ENCODE peak calls at places on chromosome 17, in five cellular contexts. T, J, X, E and U are unnamed samples.
A peak's percentile ranks its signal among the peaks of the same experiment; 100 is the strongest.

GRCh38 chr17:75315541-75316243 is 26.5 kb upstream of the SLC25A19 start:
- DNase-seq in T (no peak), J (no peak), X (no peak), E (no peak), U (no peak)

GRCh38 chr17:32746698-32747097 is 130.2 kb downstream of the MYO1D start:
- DNase-seq in T (peak; percentile 19), J (no peak), X (no peak), E (no peak), U (no peak)

GRCh38 chr17:1259910-1260389 is 10.3 kb upstream of the BHLHA9 start:
- DNase-seq in T (peak; percentile 60), J (peak; percentile 67), X (no peak), E (no peak), U (no peak)

GRCh38 chr17:73209436-73209835 is 16.6 kb downstream of the COG1 start:
- DNase-seq in T (no peak), J (no peak), X (no peak), E (no peak), U (no peak)

GRCh38 chr17:35890774-35891155 is 10.6 kb upstream of the CCL5 start:
- DNase-seq in T (no peak), J (no peak), X (no peak), E (no peak), U (no peak)

GRCh38 chr17:77741109-77741508 is 217.4 kb upstream of the TNRC6C start:
- DNase-seq in T (no peak), J (peak; percentile 10), X (no peak), E (no peak), U (no peak)

GRCh38 chr17:49260011-49260921 is 29.7 kb upstream of the PHOSPHO1 start:
- DNase-seq in T (peak; percentile 92), J (peak; percentile 78), X (peak; percentile 1), E (peak; percentile 34), U (no peak)

GRCh38 chr17:79542718-79543117 is 68.1 kb downstream of the RBFOX3 start:
- DNase-seq in T (no peak), J (no peak), X (no peak), E (no peak), U (no peak)

GRCh38 chr17:1532836-1533602 is 16.6 kb upstream of the INPP5K start:
- DNase-seq in T (no peak), J (peak; percentile 49), X (no peak), E (no peak), U (peak; percentile 10)

GRCh38 chr17:13351046-13351445 is 250.7 kb downstream of the HS3ST3A1 start:
- DNase-seq in T (peak; percentile 83), J (no peak), X (no peak), E (no peak), U (no peak)

GRCh38 chr17:45031231-45032149 is 19.9 kb downstream of the DCAKD start:
- DNase-seq in T (no peak), J (no peak), X (no peak), E (no peak), U (no peak)

GRCh38 chr17:50396261-50397110 is 837 bp downstream of the LRRC59 start:
- DNase-seq in T (peak; percentile 80), J (peak; percentile 54), X (peak; percentile 16), E (no peak), U (no peak)

GRCh38 chr17:73394523-73395450 is 83.0 kb upstream of the CDC42EP4 start:
- DNase-seq in T (no peak), J (no peak), X (no peak), E (no peak), U (no peak)

GRCh38 chr17:39365872-39366271 is 35.6 kb downstream of the FBXL20 start:
- DNase-seq in T (no peak), J (no peak), X (no peak), E (no peak), U (no peak)

GRCh38 chr17:12098568-12098967 is 77.9 kb downstream of the MAP2K4 start:
- DNase-seq in T (no peak), J (no peak), X (no peak), E (no peak), U (no peak)